ENCODE peak calls at places on chromosomes 5 and 9, in eight cellular contexts. J is WTC11; H is aorta; Q is left cardiac atrium; N is T-cell; S is heart right ventricle; F is stimulated activated effector memory CD8-positive, alpha-beta T cell treated with anti-CD3 and anti-CD28 coated beads, Interleukin-12 subunit alpha, Interleukin-12 subunit beta, amount 100 ng/mL, for 72 hours; G is activated CD8-positive, alpha-beta T cell treated with anti-CD3 and anti-CD28 coated beads, Interleukin-2, amount 10 ng/mL, durations not matched to agents 7 days and 5 days. K is an unnamed sample.

GRCh38 chr5:181217111-181217804 is 5.8 kb upstream of the TRIM41 start:
- ATAC-seq in J (peak), H (peak), Q (peak), N (peak), S (peak), F (peak), G (peak), K (peak)

GRCh38 chr9:113309204-113309813 is 6.1 kb upstream of the RNF183 start:
- ATAC-seq in J (no peak), H (no peak), Q (peak), N (no peak), S (no peak), F (peak), G (peak), K (no peak)

GRCh38 chr9:18979367-18979766 is 53.6 kb downstream of the SAXO1 start:
- ATAC-seq in J (no peak), H (peak), Q (no peak), N (no peak), S (peak), F (no peak), G (no peak), K (no peak)

GRCh38 chr9:72931437-72931836 is 21.4 kb downstream of the ALDH1A1 start:
- ATAC-seq in J (no peak), H (no peak), Q (no peak), N (no peak), S (no peak), F (no peak), G (no peak), K (no peak)

GRCh38 chr9:93132287-93132927 is 1.6 kb downstream of the NINJ1 start:
- ATAC-seq in J (no peak), H (peak), Q (peak), N (no peak), S (peak), F (no peak), G (no peak), K (peak)

GRCh38 chr5:90888511-90889324 is 330.1 kb downstream of the ADGRV1 start:
- ATAC-seq in J (no peak), H (peak), Q (no peak), N (no peak), S (peak), F (no peak), G (no peak), K (no peak)

GRCh38 chr9:93001036-93001435 is 53.7 kb downstream of the FGD3 start:
- ATAC-seq in J (no peak), H (no peak), Q (no peak), N (peak), S (no peak), F (no peak), G (no peak), K (no peak)

GRCh38 chr9:122393284-122393983 is 22.6 kb downstream of the PTGS1 start:
- ATAC-seq in J (no peak), H (no peak), Q (no peak), N (no peak), S (no peak), F (peak), G (no peak), K (no peak)

GRCh38 chr5:87394407-87394806 is 18.3 kb downstream of the CCNH start:
- ATAC-seq in J (no peak), H (no peak), Q (peak), N (no peak), S (no peak), F (no peak), G (no peak), K (peak)

GRCh38 chr5:88879724-88880123 is 3.3 kb downstream of the MEF2C start:
- ATAC-seq in J (no peak), H (no peak), Q (no peak), N (no peak), S (no peak), F (no peak), G (no peak), K (no peak)

GRCh38 chr9:33913541-33913940 is 96.6 kb downstream of the UBE2R2 start:
- ATAC-seq in J (no peak), H (no peak), Q (no peak), N (no peak), S (no peak), F (no peak), G (no peak), K (no peak)

GRCh38 chr5:16618138-16618897 is 1.5 kb upstream of the RETREG1 start:
- ATAC-seq in J (no peak), H (no peak), Q (no peak), N (no peak), S (peak), F (no peak), G (no peak), K (no peak)

GRCh38 chr9:99055384-99055783 is 49.5 kb upstream of the TGFBR1 start:
- ATAC-seq in J (no peak), H (no peak), Q (no peak), N (no peak), S (no peak), F (no peak), G (no peak), K (no peak)

GRCh38 chr5:61339764-61340163 is 7.7 kb downstream of the ZSWIM6 start:
- ATAC-seq in J (no peak), H (no peak), Q (no peak), N (no peak), S (no peak), F (no peak), G (no peak), K (no peak)

GRCh38 chr5:57825026-57825683 is 342.5 kb upstream of the ACTBL2 start:
- ATAC-seq in J (no peak), H (no peak), Q (no peak), N (no peak), S (no peak), F (no peak), G (no peak), K (no peak)

GRCh38 chr9:5593904-5594303 is 35.0 kb upstream of the RIC1 start:
- ATAC-seq in J (no peak), H (no peak), Q (no peak), N (no peak), S (no peak), F (no peak), G (no peak), K (no peak)

GRCh38 chr9:130396581-130396980 is 48.2 kb upstream of the ASS1 start:
- ATAC-seq in J (peak), H (no peak), Q (no peak), N (no peak), S (no peak), F (no peak), G (no peak), K (no peak)

GRCh38 chr9:68998812-68999211 is 15.1 kb downstream of the PRKACG start:
- ATAC-seq in J (no peak), H (no peak), Q (peak), N (no peak), S (peak), F (no peak), G (no peak), K (no peak)

GRCh38 chr5:95922798-95923197 is 38.9 kb downstream of the ELL2 start:
- ATAC-seq in J (no peak), H (no peak), Q (no peak), N (no peak), S (no peak), F (no peak), G (no peak), K (no peak)

GRCh38 chr5:2148312-2149195 is 265.8 kb upstream of the IRX4 start:
- ATAC-seq in J (no peak), H (no peak), Q (no peak), N (no peak), S (no peak), F (peak), G (no peak), K (no peak)

GRCh38 chr9:71936066-71936465 is 24.6 kb downstream of the C9orf85 start:
- ATAC-seq in J (no peak), H (no peak), Q (no peak), N (no peak), S (no peak), F (no peak), G (no peak), K (no peak)

GRCh38 chr5:96648598-96648997 is 13.6 kb upstream of the CAST start:
- ATAC-seq in J (no peak), H (no peak), Q (no peak), N (no peak), S (no peak), F (no peak), G (no peak), K (no peak)

GRCh38 chr5:173953528-173954090 is 35.4 kb upstream of the C5orf47 start:
- ATAC-seq in J (no peak), H (no peak), Q (no peak), N (no peak), S (peak), F (no peak), G (no peak), K (no peak)

GRCh38 chr5:38060354-38060753 is 198.0 kb upstream of the EGFLAM start:
- ATAC-seq in J (no peak), H (no peak), Q (no peak), N (no peak), S (no peak), F (no peak), G (no peak), K (no peak)

GRCh38 chr9:24500761-24501160 is 44.9 kb downstream of the IZUMO3 start:
- ATAC-seq in J (no peak), H (no peak), Q (no peak), N (no peak), S (no peak), F (no peak), G (no peak), K (no peak)

GRCh38 chr9:124799274-124800006 is 22.5 kb downstream of the OLFML2A start:
- ATAC-seq in J (no peak), H (no peak), Q (no peak), N (no peak), S (no peak), F (no peak), G (no peak), K (no peak)

GRCh38 chr5:127612441-127613141 is 36.3 kb upstream of the CTXN3 start:
- ATAC-seq in J (no peak), H (no peak), Q (no peak), N (no peak), S (no peak), F (peak), G (no peak), K (no peak)

GRCh38 chr9:136554870-136555269 is 9.0 kb upstream of the NOTCH1 start:
- ATAC-seq in J (no peak), H (no peak), Q (no peak), N (no peak), S (no peak), F (no peak), G (no peak), K (no peak)

GRCh38 chr5:16480821-16481538 is 15.4 kb upstream of the ZNF622 start:
- ATAC-seq in J (no peak), H (no peak), Q (no peak), N (no peak), S (no peak), F (no peak), G (no peak), K (no peak)

GRCh38 chr5:141779642-141780041 is 97.6 kb upstream of the ARAP3 start:
- ATAC-seq in J (no peak), H (no peak), Q (peak), N (no peak), S (peak), F (no peak), G (no peak), K (peak)

GRCh38 chr5:132246806-132247205 is 10.7 kb upstream of the PDLIM4 start:
- ATAC-seq in J (no peak), H (no peak), Q (no peak), N (no peak), S (no peak), F (no peak), G (no peak), K (no peak)

GRCh38 chr5:74212336-74212735 is 428.2 kb downstream of the ENC1 start:
- ATAC-seq in J (peak), H (no peak), Q (no peak), N (no peak), S (no peak), F (no peak), G (no peak), K (no peak)

GRCh38 chr5:50655810-50656205 is 10.6 kb upstream of the PARP8 start:
- ATAC-seq in J (no peak), H (no peak), Q (no peak), N (no peak), S (no peak), F (no peak), G (no peak), K (no peak)

GRCh38 chr5:180823346-180823745 is 20.7 kb upstream of the MGAT1 start:
- ATAC-seq in J (no peak), H (no peak), Q (no peak), N (no peak), S (no peak), F (no peak), G (no peak), K (no peak)

GRCh38 chr5:10173716-10174115 is 76.0 kb downstream of the ATPSCKMT start:
- ATAC-seq in J (no peak), H (no peak), Q (no peak), N (no peak), S (no peak), F (no peak), G (no peak), K (no peak)

GRCh38 chr9:84481819-84482218 is 141.3 kb upstream of the SLC28A3 start:
- ATAC-seq in J (no peak), H (peak), Q (peak), N (no peak), S (no peak), F (no peak), G (no peak), K (no peak)

GRCh38 chr5:168342151-168342825 is 50.8 kb downstream of the WWC1 start:
- ATAC-seq in J (no peak), H (no peak), Q (no peak), N (no peak), S (no peak), F (peak), G (no peak), K (no peak)

GRCh38 chr9:113675475-113675941 is 200.6 kb upstream of the ZNF618 start:
- ATAC-seq in J (no peak), H (peak), Q (peak), N (no peak), S (peak), F (peak), G (no peak), K (peak)

GRCh38 chr9:132994410-132995120 is 16.1 kb downstream of the GFI1B start:
- ATAC-seq in J (peak), H (no peak), Q (no peak), N (no peak), S (no peak), F (peak), G (peak), K (no peak)

K was measured in gastroesophageal sphincter.